ENCODE peak calls at places on chromosomes 13 and 19, in five cellular contexts. M, S, T, L and D are unnamed samples.

GRCh38 chr13:26656919-26657318 is 99.4 kb downstream of the WASF3 start:
- DNase-seq in T (no peak), M (no peak), L (no peak), S (no peak), D (no peak)

GRCh38 chr19:50384685-50385535 is 763 bp downstream of the POLD1 start:
- DNase-seq in T (no peak), M (no peak), L (no peak), S (no peak), D (no peak)

GRCh38 chr19:5150902-5151741 is 182.2 kb downstream of the KDM4B start:
- DNase-seq in L (no peak), T (peak; percentile 61), M (peak; percentile 17), S (no peak), D (no peak)

GRCh38 chr19:28883241-28883693 is 329.7 kb downstream of the UQCRFS1 start:
- DNase-seq in S (no peak), T (peak; percentile 77), L (no peak), M (no peak), D (no peak)

GRCh38 chr13:92407858-92408257 is 818.7 kb upstream of the GPC6 start:
- DNase-seq in L (no peak), T (no peak), M (no peak), S (no peak), D (no peak)

GRCh38 chr13:66312312-66313087 is 917.6 kb downstream of the PCDH9 start:
- DNase-seq in L (no peak), M (no peak), T (no peak), S (peak; percentile 43), D (no peak)

GRCh38 chr19:28305513-28305912 is 907.4 kb downstream of the UQCRFS1 start:
- DNase-seq in S (no peak), L (no peak), T (no peak), M (no peak), D (no peak)

GRCh38 chr13:42892760-42893159 is 99.3 kb downstream of the EPSTI1 start:
- DNase-seq in L (no peak), S (no peak), M (no peak), T (no peak), D (no peak)

GRCh38 chr19:3958836-3959765 is 11.8 kb downstream of the DAPK3 start:
- DNase-seq in S (no peak), M (no peak), T (peak; percentile 62), L (no peak), D (no peak)

GRCh38 chr13:31663880-31664585 is 75.3 kb upstream of the RXFP2 start:
- DNase-seq in L (no peak), T (no peak), M (no peak), S (no peak), D (no peak)

GRCh38 chr19:51808333-51808986 is 13.5 kb downstream of the FPR3 start:
- DNase-seq in T (no peak), S (peak; percentile 4), L (no peak), M (no peak), D (no peak)

GRCh38 chr13:87680298-87680697 is 9.1 kb downstream of the SLITRK5 start:
- DNase-seq in T (no peak), S (no peak), M (no peak), L (no peak), D (no peak)

GRCh38 chr13:109330941-109331340 is 455.4 kb downstream of the IRS2 start:
- DNase-seq in M (no peak), S (no peak), T (no peak), L (no peak), D (no peak)

GRCh38 chr13:98174995-98175394 is 2.1 kb downstream of the RNF113B start:
- DNase-seq in M (no peak), T (no peak), S (no peak), L (no peak), D (no peak)

GRCh38 chr19:56477429-56478338 is 539 bp upstream of the ZNF667 start:
- DNase-seq in L (no peak), M (no peak), S (peak; percentile 82), T (peak; percentile 96), D (peak; percentile 97)
- TF ChIP-seq POLR2A in L (no peak), M (no peak), S (no peak), T (peak; percentile 43), D (no peak)

DNA sequence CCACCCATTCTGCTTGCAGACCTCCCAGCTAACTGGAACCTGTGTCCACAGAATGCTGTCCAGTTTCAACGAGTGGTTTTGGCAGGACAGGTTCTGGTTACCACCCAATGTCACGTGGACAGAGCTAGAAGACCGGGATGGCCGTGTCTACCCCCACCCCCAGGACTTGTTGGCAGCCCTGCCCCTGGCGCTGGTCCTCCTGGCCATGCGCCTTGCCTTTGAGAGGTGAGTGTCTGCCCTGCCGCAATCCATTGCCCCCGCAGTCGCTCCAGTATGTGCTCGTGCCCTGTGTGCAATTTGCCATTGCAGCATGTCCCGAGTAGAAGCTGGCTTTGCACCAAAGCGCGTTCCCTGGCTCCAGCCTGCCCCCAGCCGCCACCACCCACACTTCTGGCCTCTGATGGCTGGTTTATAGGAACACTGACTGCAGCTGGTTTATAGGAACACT is 41.9 kb downstream of the CERS4 start:
- DNase-seq in M (no peak), T (peak; percentile 95), S (no peak), L (no peak), D (peak; percentile 92)
- TF ChIP-seq POLR2AphosphoS5 in M (no peak), T (peak; percentile 64), S (no peak), L (no peak), D (peak; percentile 71)

GRCh38 chr19:12162882-12163806 is at the start of gene ZNF136:
- DNase-seq in M (peak; percentile 97), S (peak; percentile 96), T (peak; percentile 97), L (peak; percentile 89), D (peak; percentile 96)
- TF ChIP-seq POLR2A in M (peak; percentile 88), S (peak; percentile 70), T (peak; percentile 85), L (no peak), D (peak; percentile 54)

GRCh38 chr13:48773531-48774275 is 120.0 kb downstream of the CYSLTR2 start:
- DNase-seq in L (no peak), M (no peak), T (no peak), S (no peak), D (peak; percentile 55)

GRCh38 chr13:48776396-48776795 is 122.7 kb downstream of the CYSLTR2 start:
- DNase-seq in M (no peak), T (no peak), L (no peak), S (no peak), D (no peak)

GRCh38 chr13:48775804-48776203 is 122.1 kb downstream of the CYSLTR2 start:
- DNase-seq in S (no peak), M (no peak), T (no peak), L (no peak), D (no peak)

GRCh38 chr13:48772908-48773307 is 119.2 kb downstream of the CYSLTR2 start:
- DNase-seq in M (no peak), L (no peak), T (no peak), S (no peak), D (no peak)

DNA sequence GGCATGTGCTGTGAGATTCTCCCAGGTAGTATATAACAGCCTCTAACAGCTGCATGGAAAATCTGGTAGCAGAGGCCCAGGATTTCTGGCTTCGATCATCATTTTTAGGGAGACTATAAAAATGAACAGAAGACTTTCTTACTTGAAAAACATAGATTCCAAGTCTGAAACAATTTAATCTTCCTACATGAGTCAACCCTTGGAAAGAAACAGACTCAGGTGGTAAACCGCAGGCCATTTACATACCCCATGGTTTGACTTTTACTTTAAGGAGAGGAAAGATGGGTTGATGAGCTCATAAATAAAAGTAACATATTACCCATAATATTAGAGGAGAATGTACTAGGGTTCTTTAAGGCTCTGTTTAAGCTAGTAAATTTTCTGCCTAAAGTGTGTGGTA is 121.6 kb downstream of the CYSLTR2 start:
- DNase-seq in S (no peak), L (no peak), T (no peak), M (no peak), D (peak; percentile 10)
- TF ChIP-seq POLR2AphosphoS5 in S (no peak), L (no peak), T (no peak), M (no peak), D (no peak)

GRCh38 chr19:501646-502045 is 5.4 kb downstream of the MADCAM1 start:
- DNase-seq in M (no peak), L (no peak), T (no peak), S (no peak), D (no peak)

GRCh38 chr19:507286-508203 is at the start of gene TPGS1:
- DNase-seq in S (no peak), M (peak; percentile 85), L (peak; percentile 40), T (peak; percentile 86), D (no peak)

GRCh38 chr19:506404-507285 is 652 bp upstream of the TPGS1 start:
- DNase-seq in T (peak; percentile 100), L (peak; percentile 99), S (peak; percentile 100), M (peak; percentile 95), D (peak; percentile 99)

GRCh38 chr19:508204-509150 is 1.2 kb downstream of the TPGS1 start:
- DNase-seq in T (peak; percentile 66), M (no peak), L (no peak), S (no peak), D (no peak)

DNA sequence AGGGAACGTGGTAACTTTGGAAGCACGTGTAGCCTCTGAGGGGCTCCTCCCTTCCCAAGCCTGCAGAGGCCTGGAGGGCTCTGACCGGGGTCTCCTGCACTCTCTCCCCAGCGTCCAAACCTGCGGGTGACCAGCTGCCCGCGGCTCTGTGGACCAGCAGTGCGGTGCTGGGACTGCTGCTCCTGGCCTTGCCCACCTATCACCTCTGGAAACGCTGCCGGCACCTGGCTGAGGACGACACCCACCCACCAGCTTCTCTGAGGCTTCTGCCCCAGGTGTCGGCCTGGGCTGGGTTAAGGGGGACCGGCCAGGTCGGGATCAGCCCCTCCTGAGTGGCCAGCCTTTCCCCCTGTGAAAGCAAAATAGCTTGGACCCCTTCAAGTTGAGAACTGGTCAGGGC is 2.7 kb upstream of the TPGS1 start:
- DNase-seq in S (no peak), T (no peak), L (no peak), M (no peak), D (no peak)
- TF ChIP-seq POLR2A in S (no peak), T (no peak), L (no peak), M (no peak), D (no peak)

DNA sequence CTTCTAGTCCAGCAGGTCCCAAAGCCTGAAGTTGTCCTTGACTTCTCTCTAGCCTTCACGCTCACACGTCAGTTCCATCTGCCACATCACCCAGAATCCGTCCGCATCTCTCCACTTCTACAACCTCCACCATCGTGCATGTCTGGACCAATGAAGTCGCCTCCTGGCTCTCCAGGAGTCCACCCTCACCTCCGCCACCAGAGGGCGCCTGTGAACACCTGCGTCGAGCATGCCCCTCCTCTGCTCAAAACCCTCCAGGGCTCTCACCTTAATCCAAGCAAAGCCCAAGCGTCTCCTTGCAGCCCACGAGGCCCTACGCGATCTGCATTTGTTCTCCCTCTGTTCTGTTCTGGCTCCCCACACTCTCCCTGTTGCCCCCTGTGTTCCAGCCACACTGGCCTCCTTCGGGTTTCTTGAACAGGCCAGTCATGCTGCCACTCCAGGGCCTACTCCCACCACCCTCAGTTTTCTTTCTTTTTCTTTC is 3.7 kb downstream of the USHBP1 start:
- DNase-seq in T (peak; percentile 89), L (peak; percentile 81), M (peak; percentile 95), S (peak; percentile 74), D (no peak)
- TF ChIP-seq POLR2AphosphoS5 in T (no peak), L (peak; percentile 30), M (no peak), S (no peak), D (peak; percentile 48)

DNA sequence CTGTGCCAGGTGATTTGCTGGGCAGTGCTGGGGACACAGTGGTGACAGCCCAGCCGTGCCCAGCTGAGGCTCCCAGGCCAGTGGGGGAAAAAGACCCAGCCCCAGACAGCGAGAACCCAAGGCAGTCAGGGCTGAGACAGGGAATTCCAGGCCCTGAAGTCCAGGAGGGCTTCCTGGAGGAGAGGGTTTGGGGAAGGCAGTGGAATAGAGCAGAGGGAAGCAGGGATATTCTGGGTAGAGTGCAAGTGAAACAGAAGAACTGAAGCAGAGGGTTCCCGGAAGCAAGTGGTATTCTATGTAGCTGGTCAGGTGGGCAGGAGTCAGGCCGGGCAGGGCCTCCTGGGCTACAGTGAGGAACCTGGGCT is 1.3 kb upstream of the CEACAM16 start:
- DNase-seq in S (no peak), L (no peak), M (no peak), T (no peak), D (no peak)
- TF ChIP-seq POLR2A in S (no peak), L (no peak), M (no peak), T (no peak), D (no peak)